ENCODE peak calls at places on chromosomes 11 and 22, in four cellular contexts. One of them, this sample, is unnamed.
A peak's percentile ranks its signal among the peaks of the same experiment; 100 is the strongest.

GRCh38 chr11:61173456-61173855 is 12.2 kb upstream of the VPS37C start:
- DNase-seq in progenitor cell of endocrine pancreas: no peak
- DNase-seq in astrocyte of the spinal cord: no peak
- DNase-seq in lower leg skin: no peak
- DNase-seq in this sample: no peak

GRCh38 chr11:27398413-27398780 is 35.4 kb upstream of the CCDC34 start:
- DNase-seq in progenitor cell of endocrine pancreas: no peak
- DNase-seq in astrocyte of the spinal cord: no peak
- DNase-seq in lower leg skin: no peak
- DNase-seq in this sample: no peak

GRCh38 chr11:18001191-18001590 is 11.7 kb downstream of the SERGEF start:
- DNase-seq in progenitor cell of endocrine pancreas: no peak
- DNase-seq in astrocyte of the spinal cord: no peak
- DNase-seq in lower leg skin: no peak
- DNase-seq in this sample: no peak

GRCh38 chr11:11979487-11980117 is 28.8 kb downstream of the DKK3 start:
- DNase-seq in progenitor cell of endocrine pancreas: no peak
- DNase-seq in astrocyte of the spinal cord: peak; percentile 73
- DNase-seq in lower leg skin: no peak
- DNase-seq in this sample: peak; percentile 68

GRCh38 chr11:33893711-33894401 is 2.0 kb upstream of the LMO2 start:
- DNase-seq in progenitor cell of endocrine pancreas: no peak
- DNase-seq in astrocyte of the spinal cord: no peak
- DNase-seq in lower leg skin: no peak
- DNase-seq in this sample: no peak

GRCh38 chr11:108224908-108225786 is 2.3 kb downstream of the ATM start:
- DNase-seq in progenitor cell of endocrine pancreas: no peak
- DNase-seq in astrocyte of the spinal cord: no peak
- DNase-seq in lower leg skin: no peak
- DNase-seq in this sample: no peak

GRCh38 chr11:101721270-101721669 is 137.5 kb upstream of the TRPC6 start:
- DNase-seq in progenitor cell of endocrine pancreas: no peak
- DNase-seq in astrocyte of the spinal cord: no peak
- DNase-seq in lower leg skin: no peak
- DNase-seq in this sample: no peak

GRCh38 chr11:60942970-60943565 is 8.9 kb downstream of the SLC15A3 start:
- DNase-seq in progenitor cell of endocrine pancreas: no peak
- DNase-seq in astrocyte of the spinal cord: no peak
- DNase-seq in lower leg skin: peak; percentile 46
- DNase-seq in this sample: no peak

GRCh38 chr11:7471071-7471470 is 14.2 kb upstream of the OLFML1 start:
- DNase-seq in progenitor cell of endocrine pancreas: no peak
- DNase-seq in astrocyte of the spinal cord: no peak
- DNase-seq in lower leg skin: no peak
- DNase-seq in this sample: no peak

GRCh38 chr22:26444777-26445176 is 15.7 kb downstream of the ASPHD2 start:
- DNase-seq in progenitor cell of endocrine pancreas: no peak
- DNase-seq in astrocyte of the spinal cord: no peak
- DNase-seq in lower leg skin: no peak
- DNase-seq in this sample: no peak

GRCh38 chr11:68904458-68904847 is 762 bp downstream of the IGHMBP2 start:
- DNase-seq in progenitor cell of endocrine pancreas: no peak
- DNase-seq in astrocyte of the spinal cord: no peak
- DNase-seq in lower leg skin: no peak
- DNase-seq in this sample: no peak

GRCh38 chr22:48740086-48740730 is 1087.5 kb downstream of the BRD1 start:
- DNase-seq in progenitor cell of endocrine pancreas: no peak
- DNase-seq in astrocyte of the spinal cord: no peak
- DNase-seq in lower leg skin: no peak
- DNase-seq in this sample: no peak

GRCh38 chr22:41411021-41411851 is 29.5 kb downstream of the TEF start:
- DNase-seq in progenitor cell of endocrine pancreas: no peak
- DNase-seq in astrocyte of the spinal cord: no peak
- DNase-seq in lower leg skin: no peak
- DNase-seq in this sample: no peak

GRCh38 chr11:1896895-1897294 is 5.2 kb upstream of the PRR33 start:
- DNase-seq in progenitor cell of endocrine pancreas: no peak
- DNase-seq in astrocyte of the spinal cord: no peak
- DNase-seq in lower leg skin: no peak
- DNase-seq in this sample: no peak

GRCh38 chr11:13698147-13698546 is 29.7 kb downstream of the FAR1 start:
- DNase-seq in progenitor cell of endocrine pancreas: no peak
- DNase-seq in astrocyte of the spinal cord: no peak
- DNase-seq in lower leg skin: no peak
- DNase-seq in this sample: no peak

GRCh38 chr11:2521681-2522630 is 77.1 kb downstream of the KCNQ1 start:
- DNase-seq in progenitor cell of endocrine pancreas: peak; percentile 8
- DNase-seq in astrocyte of the spinal cord: no peak
- DNase-seq in lower leg skin: peak; percentile 7
- DNase-seq in this sample: no peak

GRCh38 chr11:114183041-114183511 is 113.1 kb upstream of the NNMT start:
- DNase-seq in progenitor cell of endocrine pancreas: no peak
- DNase-seq in astrocyte of the spinal cord: no peak
- DNase-seq in lower leg skin: no peak
- DNase-seq in this sample: no peak

GRCh38 chr11:109298865-109299264 is 123.1 kb upstream of the C11orf87 start:
- DNase-seq in progenitor cell of endocrine pancreas: no peak
- DNase-seq in astrocyte of the spinal cord: no peak
- DNase-seq in lower leg skin: no peak
- DNase-seq in this sample: no peak

GRCh38 chr11:46537851-46538295 is 56.0 kb downstream of the AMBRA1 start:
- DNase-seq in progenitor cell of endocrine pancreas: peak; percentile 45
- DNase-seq in astrocyte of the spinal cord: peak; percentile 72
- DNase-seq in lower leg skin: peak; percentile 40
- DNase-seq in this sample: no peak

GRCh38 chr11:1351278-1351937 is 38.3 kb upstream of the BRSK2 start:
- DNase-seq in progenitor cell of endocrine pancreas: no peak
- DNase-seq in astrocyte of the spinal cord: no peak
- DNase-seq in lower leg skin: no peak
- DNase-seq in this sample: no peak

GRCh38 chr11:36090351-36091245 is 146.7 kb downstream of the LDLRAD3 start:
- DNase-seq in progenitor cell of endocrine pancreas: no peak
- DNase-seq in astrocyte of the spinal cord: no peak
- DNase-seq in lower leg skin: no peak
- DNase-seq in this sample: no peak

GRCh38 chr22:48888466-48889208 is 939.0 kb downstream of the BRD1 start:
- DNase-seq in progenitor cell of endocrine pancreas: no peak
- DNase-seq in astrocyte of the spinal cord: no peak
- DNase-seq in lower leg skin: no peak
- DNase-seq in this sample: peak; percentile 31

GRCh38 chr11:12631651-12632050 is 42.6 kb upstream of the TEAD1 start:
- DNase-seq in progenitor cell of endocrine pancreas: no peak
- DNase-seq in astrocyte of the spinal cord: no peak
- DNase-seq in lower leg skin: no peak
- DNase-seq in this sample: no peak

GRCh38 chr22:50621948-50622722 is 5.8 kb downstream of the ARSA start:
- DNase-seq in progenitor cell of endocrine pancreas: no peak
- DNase-seq in astrocyte of the spinal cord: no peak
- DNase-seq in lower leg skin: no peak
- DNase-seq in this sample: no peak

GRCh38 chr11:70220136-70220535 is 17.0 kb downstream of the FADD start:
- DNase-seq in progenitor cell of endocrine pancreas: no peak
- DNase-seq in astrocyte of the spinal cord: no peak
- DNase-seq in lower leg skin: no peak
- DNase-seq in this sample: no peak

GRCh38 chr11:35009191-35009940 is 92.9 kb downstream of the PDHX start:
- DNase-seq in progenitor cell of endocrine pancreas: no peak
- DNase-seq in astrocyte of the spinal cord: peak; percentile 92
- DNase-seq in lower leg skin: no peak
- DNase-seq in this sample: no peak

GRCh38 chr11:25566298-25567200 is 765.4 kb upstream of the ANO3 start:
- DNase-seq in progenitor cell of endocrine pancreas: no peak
- DNase-seq in astrocyte of the spinal cord: no peak
- DNase-seq in lower leg skin: peak; percentile 23
- DNase-seq in this sample: no peak

GRCh38 chr22:48137640-48138039 is 1375.2 kb downstream of the TBC1D22A start:
- DNase-seq in progenitor cell of endocrine pancreas: no peak
- DNase-seq in astrocyte of the spinal cord: no peak
- DNase-seq in lower leg skin: no peak
- DNase-seq in this sample: no peak

GRCh38 chr11:83158965-83159900 is 2.3 kb downstream of the PCF11 start:
- DNase-seq in progenitor cell of endocrine pancreas: no peak
- DNase-seq in astrocyte of the spinal cord: no peak
- DNase-seq in lower leg skin: no peak
- DNase-seq in this sample: no peak

GRCh38 chr11:120013325-120014250 is 124.3 kb downstream of the TRIM29 start:
- DNase-seq in progenitor cell of endocrine pancreas: peak; percentile 57
- DNase-seq in astrocyte of the spinal cord: peak; percentile 3
- DNase-seq in lower leg skin: no peak
- DNase-seq in this sample: no peak

GRCh38 chr11:63769044-63769718 is 606 bp upstream of the ZFTA start:
- DNase-seq in progenitor cell of endocrine pancreas: no peak
- DNase-seq in astrocyte of the spinal cord: peak; percentile 36
- DNase-seq in lower leg skin: no peak
- DNase-seq in this sample: peak; percentile 72

GRCh38 chr11:88421530-88421929 is 84.0 kb upstream of the CTSC start:
- DNase-seq in progenitor cell of endocrine pancreas: no peak
- DNase-seq in astrocyte of the spinal cord: no peak
- DNase-seq in lower leg skin: no peak
- DNase-seq in this sample: no peak

GRCh38 chr11:29173660-29174062 is 843.2 kb downstream of the KCNA4 start:
- DNase-seq in progenitor cell of endocrine pancreas: no peak
- DNase-seq in astrocyte of the spinal cord: peak; percentile 93
- DNase-seq in lower leg skin: no peak
- DNase-seq in this sample: no peak

GRCh38 chr22:25008666-25009065 is 56.1 kb downstream of the KIAA1671 start:
- DNase-seq in progenitor cell of endocrine pancreas: no peak
- DNase-seq in astrocyte of the spinal cord: no peak
- DNase-seq in lower leg skin: no peak
- DNase-seq in this sample: no peak

GRCh38 chr11:69727266-69727665 is 23.4 kb upstream of the FGF19 start:
- DNase-seq in progenitor cell of endocrine pancreas: no peak
- DNase-seq in astrocyte of the spinal cord: no peak
- DNase-seq in lower leg skin: no peak
- DNase-seq in this sample: no peak

GRCh38 chr22:24444251-24444650 is 16.9 kb downstream of the ADORA2A start:
- DNase-seq in progenitor cell of endocrine pancreas: no peak
- DNase-seq in astrocyte of the spinal cord: no peak
- DNase-seq in lower leg skin: no peak
- DNase-seq in this sample: no peak

DNA sequence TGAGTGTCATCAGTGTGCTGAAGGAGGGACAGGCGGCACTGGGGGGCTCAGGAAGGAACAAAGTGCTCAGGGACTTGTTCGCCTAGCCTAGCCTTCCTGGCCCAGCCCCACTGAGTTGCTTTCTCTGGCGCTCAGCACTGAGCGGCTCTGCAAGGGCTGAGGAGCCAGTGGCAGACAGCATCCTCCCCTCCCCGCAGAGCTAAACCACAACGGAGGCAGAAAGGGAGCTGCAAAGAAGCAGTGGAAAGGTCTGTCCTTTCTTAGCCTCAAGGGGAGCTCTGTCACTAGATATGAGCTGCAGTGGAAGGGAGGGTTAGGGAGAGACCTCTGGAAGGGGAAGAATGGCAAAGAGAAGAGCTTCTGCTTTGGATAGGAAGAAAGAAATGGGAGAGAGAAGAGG is 89.7 kb upstream of the PHOX2A start:
- DNase-seq in progenitor cell of endocrine pancreas: no peak
- DNase-seq in astrocyte of the spinal cord: peak; percentile 32
- DNase-seq in lower leg skin: no peak
- DNase-seq in this sample: no peak
- TF ChIP-seq CTCF in progenitor cell of endocrine pancreas: peak; percentile 11
- TF ChIP-seq CTCF in astrocyte of the spinal cord: peak; percentile 21
- TF ChIP-seq CTCF in lower leg skin: no peak
- TF ChIP-seq CTCF in this sample: peak; percentile 38

DNA sequence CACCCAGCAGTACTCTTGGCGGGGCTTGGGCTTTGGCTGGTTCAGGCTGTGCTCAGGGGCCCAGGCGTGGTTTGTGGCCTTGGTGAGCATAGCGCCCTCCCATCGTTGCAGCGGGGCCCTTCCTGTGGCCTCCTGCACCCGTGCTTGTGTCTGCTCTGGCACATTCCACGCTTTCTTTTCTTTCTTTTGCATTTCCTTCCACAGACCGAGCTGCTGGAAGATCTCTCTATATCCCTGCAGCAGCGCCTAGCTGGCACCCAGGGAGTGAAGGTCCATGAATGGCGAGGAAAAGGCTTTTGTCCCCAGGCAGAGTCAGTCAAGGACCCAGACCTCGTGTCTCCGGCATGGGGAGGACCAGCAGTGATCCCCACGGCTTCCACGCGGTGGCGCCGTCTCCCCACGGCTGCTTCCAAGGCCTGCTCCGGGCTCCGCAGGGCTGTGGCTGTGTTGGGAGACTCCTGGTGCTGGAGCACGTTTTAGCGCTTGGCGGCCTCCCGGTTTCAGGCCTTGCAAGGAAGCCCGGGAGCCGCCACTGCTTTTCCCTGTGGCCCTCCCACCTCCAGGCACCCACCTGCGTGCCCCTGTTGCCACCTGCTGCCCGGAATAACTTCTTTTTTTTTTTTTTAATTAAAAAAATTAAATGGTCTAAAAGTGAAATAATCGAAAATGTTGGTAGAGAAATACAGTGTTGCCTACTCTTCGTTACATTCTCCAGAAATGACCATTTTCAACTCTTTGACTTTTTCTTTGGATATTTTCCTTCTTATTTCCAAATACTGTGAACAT is 28.5 kb downstream of the GLB1L2 start:
- DNase-seq in progenitor cell of endocrine pancreas: peak; percentile 92
- DNase-seq in astrocyte of the spinal cord: peak; percentile 43
- DNase-seq in lower leg skin: peak; percentile 43
- DNase-seq in this sample: peak; percentile 91
- TF ChIP-seq CTCF in progenitor cell of endocrine pancreas: peak; percentile 95
- TF ChIP-seq CTCF in astrocyte of the spinal cord: peak; percentile 76
- TF ChIP-seq CTCF in lower leg skin: peak; percentile 66
- TF ChIP-seq CTCF in this sample: peak; percentile 96

GRCh38 chr22:38652858-38653257 is 3.3 kb downstream of the FAM227A start:
- DNase-seq in progenitor cell of endocrine pancreas: no peak
- DNase-seq in astrocyte of the spinal cord: no peak
- DNase-seq in lower leg skin: no peak
- DNase-seq in this sample: no peak

GRCh38 chr22:38653741-38654140 is 2.5 kb downstream of the FAM227A start:
- DNase-seq in progenitor cell of endocrine pancreas: no peak
- DNase-seq in astrocyte of the spinal cord: no peak
- DNase-seq in lower leg skin: no peak
- DNase-seq in this sample: no peak

GRCh38 chr22:38657248-38657909 is 941 bp downstream of the CBY1 start:
- DNase-seq in progenitor cell of endocrine pancreas: no peak
- DNase-seq in astrocyte of the spinal cord: peak; percentile 12
- DNase-seq in lower leg skin: no peak
- DNase-seq in this sample: no peak

GRCh38 chr22:38655532-38656255 is 498 bp downstream of the FAM227A start:
- DNase-seq in progenitor cell of endocrine pancreas: no peak
- DNase-seq in astrocyte of the spinal cord: peak; percentile 24
- DNase-seq in lower leg skin: no peak
- DNase-seq in this sample: no peak

GRCh38 chr22:38656256-38657148 is at the start of the genes CBY1 and FAM227A:
- DNase-seq in progenitor cell of endocrine pancreas: peak; percentile 75
- DNase-seq in astrocyte of the spinal cord: peak; percentile 90
- DNase-seq in lower leg skin: peak; percentile 76
- DNase-seq in this sample: peak; percentile 90
- TF ChIP-seq CTCF in progenitor cell of endocrine pancreas: no peak
- TF ChIP-seq CTCF in astrocyte of the spinal cord: no peak
- TF ChIP-seq CTCF in lower leg skin: no peak
- TF ChIP-seq CTCF in this sample: no peak

GRCh38 chr22:39240841-39241631 is 3.7 kb downstream of the PDGFB start:
- DNase-seq in progenitor cell of endocrine pancreas: no peak
- DNase-seq in astrocyte of the spinal cord: no peak
- DNase-seq in lower leg skin: peak; percentile 78
- DNase-seq in this sample: no peak
- TF ChIP-seq CTCF in progenitor cell of endocrine pancreas: no peak
- TF ChIP-seq CTCF in astrocyte of the spinal cord: no peak
- TF ChIP-seq CTCF in lower leg skin: peak; percentile 59
- TF ChIP-seq CTCF in this sample: no peak

This sample was measured in type B pancreatic cell.